ENCODE peak calls at places on chromosome 12, in nine cellular contexts. One of them, this sample, is unnamed.

GRCh38 chr12:46264057-46264456 is 4.8 kb downstream of the SLC38A1 start:
- DNase-seq in coronary artery: no peak
- DNase-seq in PC-9: peak
- DNase-seq in endodermal cell: no peak
- DNase-seq in thoracic aorta: no peak
- DNase-seq in lower lobe of right lung: no peak
- DNase-seq in hepatocyte: no peak
- DNase-seq in breast epithelium: no peak
- DNase-seq in GM23338: no peak
- DNase-seq in this sample: peak

GRCh38 chr12:122133192-122133950 is 40.6 kb downstream of the IL31 start:
- DNase-seq in coronary artery: no peak
- DNase-seq in endodermal cell: peak
- DNase-seq in thoracic aorta: no peak
- DNase-seq in hepatocyte: no peak
- DNase-seq in PC-9: no peak
- DNase-seq in GM23338: peak
- DNase-seq in breast epithelium: no peak
- DNase-seq in lower lobe of right lung: no peak
- DNase-seq in this sample: no peak

GRCh38 chr12:4169522-4169921 is 104.0 kb upstream of the CCND2 start:
- DNase-seq in lower lobe of right lung: no peak
- DNase-seq in hepatocyte: no peak
- DNase-seq in PC-9: no peak
- DNase-seq in coronary artery: no peak
- DNase-seq in thoracic aorta: no peak
- DNase-seq in breast epithelium: no peak
- DNase-seq in endodermal cell: peak
- DNase-seq in GM23338: no peak
- DNase-seq in this sample: no peak

GRCh38 chr12:132218915-132219314 is 74.7 kb downstream of the NOC4L start:
- DNase-seq in GM23338: peak
- DNase-seq in coronary artery: no peak
- DNase-seq in PC-9: no peak
- DNase-seq in lower lobe of right lung: no peak
- DNase-seq in breast epithelium: no peak
- DNase-seq in hepatocyte: no peak
- DNase-seq in thoracic aorta: no peak
- DNase-seq in endodermal cell: peak
- DNase-seq in this sample: no peak

GRCh38 chr12:5442251-5443006 is 10.5 kb downstream of the NTF3 start:
- DNase-seq in coronary artery: no peak
- DNase-seq in PC-9: peak
- DNase-seq in breast epithelium: no peak
- DNase-seq in hepatocyte: peak
- DNase-seq in thoracic aorta: no peak
- DNase-seq in GM23338: peak
- DNase-seq in lower lobe of right lung: no peak
- DNase-seq in endodermal cell: peak
- DNase-seq in this sample: peak

GRCh38 chr12:57452937-57453509 is 2.1 kb upstream of the INHBE start:
- DNase-seq in endodermal cell: peak
- DNase-seq in GM23338: peak
- DNase-seq in hepatocyte: peak
- DNase-seq in thoracic aorta: no peak
- DNase-seq in coronary artery: no peak
- DNase-seq in lower lobe of right lung: peak
- DNase-seq in PC-9: peak
- DNase-seq in breast epithelium: peak
- DNase-seq in this sample: peak

GRCh38 chr12:58415716-58416115 is 474.3 kb downstream of the ATP23 start:
- DNase-seq in endodermal cell: no peak
- DNase-seq in breast epithelium: no peak
- DNase-seq in thoracic aorta: no peak
- DNase-seq in lower lobe of right lung: no peak
- DNase-seq in PC-9: no peak
- DNase-seq in coronary artery: no peak
- DNase-seq in GM23338: no peak
- DNase-seq in hepatocyte: no peak
- DNase-seq in this sample: no peak

GRCh38 chr12:1919284-1919683 is 832 bp upstream of the CACNA2D4 start:
- DNase-seq in GM23338: no peak
- DNase-seq in hepatocyte: peak
- DNase-seq in thoracic aorta: no peak
- DNase-seq in coronary artery: no peak
- DNase-seq in lower lobe of right lung: no peak
- DNase-seq in PC-9: no peak
- DNase-seq in endodermal cell: peak
- DNase-seq in breast epithelium: no peak
- DNase-seq in this sample: no peak

GRCh38 chr12:6964605-6965025 is 5.8 kb downstream of the PHB2 start:
- DNase-seq in hepatocyte: no peak
- DNase-seq in endodermal cell: no peak
- DNase-seq in breast epithelium: no peak
- DNase-seq in lower lobe of right lung: no peak
- DNase-seq in PC-9: no peak
- DNase-seq in thoracic aorta: no peak
- DNase-seq in coronary artery: peak
- DNase-seq in GM23338: no peak
- DNase-seq in this sample: no peak

GRCh38 chr12:47904647-47905312 is at the start of gene VDR:
- DNase-seq in GM23338: peak
- DNase-seq in thoracic aorta: no peak
- DNase-seq in PC-9: peak
- DNase-seq in coronary artery: peak
- DNase-seq in hepatocyte: peak
- DNase-seq in endodermal cell: peak
- DNase-seq in lower lobe of right lung: peak
- DNase-seq in breast epithelium: peak
- DNase-seq in this sample: peak

GRCh38 chr12:15528666-15529065 is 206.4 kb downstream of the PTPRO start:
- DNase-seq in GM23338: no peak
- DNase-seq in lower lobe of right lung: no peak
- DNase-seq in breast epithelium: no peak
- DNase-seq in hepatocyte: no peak
- DNase-seq in thoracic aorta: no peak
- DNase-seq in coronary artery: no peak
- DNase-seq in endodermal cell: no peak
- DNase-seq in PC-9: no peak
- DNase-seq in this sample: no peak

GRCh38 chr12:63802012-63802608 is 22.4 kb downstream of the RXYLT1 start:
- DNase-seq in lower lobe of right lung: no peak
- DNase-seq in coronary artery: no peak
- DNase-seq in endodermal cell: no peak
- DNase-seq in breast epithelium: no peak
- DNase-seq in hepatocyte: peak
- DNase-seq in PC-9: no peak
- DNase-seq in GM23338: peak
- DNase-seq in thoracic aorta: no peak
- DNase-seq in this sample: peak

GRCh38 chr12:92146497-92146828 is 817 bp upstream of the BTG1 start:
- DNase-seq in thoracic aorta: no peak
- DNase-seq in PC-9: no peak
- DNase-seq in coronary artery: no peak
- DNase-seq in hepatocyte: no peak
- DNase-seq in breast epithelium: no peak
- DNase-seq in endodermal cell: no peak
- DNase-seq in GM23338: no peak
- DNase-seq in lower lobe of right lung: no peak
- DNase-seq in this sample: peak

GRCh38 chr12:77837876-77838291 is 7.2 kb downstream of the NAV3 start:
- DNase-seq in breast epithelium: no peak
- DNase-seq in GM23338: no peak
- DNase-seq in lower lobe of right lung: no peak
- DNase-seq in hepatocyte: no peak
- DNase-seq in thoracic aorta: no peak
- DNase-seq in PC-9: no peak
- DNase-seq in coronary artery: no peak
- DNase-seq in endodermal cell: no peak
- DNase-seq in this sample: peak

DNA sequence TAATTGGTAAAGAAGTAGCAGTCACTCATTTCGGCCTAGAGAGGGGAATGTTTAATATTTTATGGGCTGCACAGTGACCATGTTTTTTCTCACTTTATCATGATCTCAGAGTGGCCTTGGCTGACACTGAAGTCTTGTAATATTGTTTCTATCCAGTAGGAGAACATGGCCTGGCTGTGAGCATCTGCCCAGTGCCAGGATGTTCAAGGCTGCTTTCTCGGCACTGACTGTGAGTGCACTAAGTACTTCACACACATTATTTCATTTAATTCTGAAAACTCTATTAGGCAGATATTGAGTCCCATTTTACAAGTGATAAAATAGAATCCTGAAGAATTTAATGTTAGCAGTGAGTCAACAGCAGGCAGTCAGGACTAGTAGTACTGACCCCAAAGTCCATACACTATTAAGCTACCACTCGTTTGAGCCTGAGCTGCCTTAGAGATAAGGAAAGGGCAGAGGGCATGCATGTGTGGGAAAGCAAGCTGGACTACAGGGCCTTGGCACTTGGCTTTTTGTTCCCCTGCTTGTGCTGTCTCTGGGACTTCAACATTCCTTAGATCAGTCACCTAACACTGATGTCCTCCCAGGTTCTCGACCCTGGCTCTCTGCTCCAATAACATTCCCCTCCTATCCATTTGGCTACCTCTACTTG is 42.2 kb upstream of the APPL2 start:
- DNase-seq in coronary artery: no peak
- DNase-seq in thoracic aorta: no peak
- DNase-seq in breast epithelium: no peak
- DNase-seq in GM23338: peak
- DNase-seq in lower lobe of right lung: no peak
- DNase-seq in hepatocyte: peak
- DNase-seq in PC-9: no peak
- DNase-seq in endodermal cell: no peak
- DNase-seq in this sample: peak
- TF ChIP-seq CTCF in coronary artery: no peak
- TF ChIP-seq CTCF in thoracic aorta: peak
- TF ChIP-seq CTCF in breast epithelium: no peak
- TF ChIP-seq CTCF in GM23338: no peak
- TF ChIP-seq CTCF in lower lobe of right lung: no peak
- TF ChIP-seq CTCF in hepatocyte: no peak
- TF ChIP-seq CTCF in PC-9: no peak
- TF ChIP-seq CTCF in endodermal cell: peak
- TF ChIP-seq CTCF in this sample: peak

GRCh38 chr12:96193725-96194571 is at the start of gene ELK3:
- DNase-seq in PC-9: peak
- DNase-seq in thoracic aorta: no peak
- DNase-seq in endodermal cell: peak
- DNase-seq in breast epithelium: no peak
- DNase-seq in hepatocyte: peak
- DNase-seq in coronary artery: peak
- DNase-seq in GM23338: peak
- DNase-seq in lower lobe of right lung: peak
- DNase-seq in this sample: peak
- H3K4me3 ChIP-seq in PC-9: peak
- H3K4me3 ChIP-seq in thoracic aorta: peak
- H3K4me3 ChIP-seq in endodermal cell: peak
- H3K4me3 ChIP-seq in breast epithelium: peak
- H3K4me3 ChIP-seq in hepatocyte: peak
- H3K4me3 ChIP-seq in coronary artery: peak
- H3K4me3 ChIP-seq in GM23338: peak
- H3K4me3 ChIP-seq in lower lobe of right lung: peak
- H3K4me3 ChIP-seq in this sample: peak

DNA sequence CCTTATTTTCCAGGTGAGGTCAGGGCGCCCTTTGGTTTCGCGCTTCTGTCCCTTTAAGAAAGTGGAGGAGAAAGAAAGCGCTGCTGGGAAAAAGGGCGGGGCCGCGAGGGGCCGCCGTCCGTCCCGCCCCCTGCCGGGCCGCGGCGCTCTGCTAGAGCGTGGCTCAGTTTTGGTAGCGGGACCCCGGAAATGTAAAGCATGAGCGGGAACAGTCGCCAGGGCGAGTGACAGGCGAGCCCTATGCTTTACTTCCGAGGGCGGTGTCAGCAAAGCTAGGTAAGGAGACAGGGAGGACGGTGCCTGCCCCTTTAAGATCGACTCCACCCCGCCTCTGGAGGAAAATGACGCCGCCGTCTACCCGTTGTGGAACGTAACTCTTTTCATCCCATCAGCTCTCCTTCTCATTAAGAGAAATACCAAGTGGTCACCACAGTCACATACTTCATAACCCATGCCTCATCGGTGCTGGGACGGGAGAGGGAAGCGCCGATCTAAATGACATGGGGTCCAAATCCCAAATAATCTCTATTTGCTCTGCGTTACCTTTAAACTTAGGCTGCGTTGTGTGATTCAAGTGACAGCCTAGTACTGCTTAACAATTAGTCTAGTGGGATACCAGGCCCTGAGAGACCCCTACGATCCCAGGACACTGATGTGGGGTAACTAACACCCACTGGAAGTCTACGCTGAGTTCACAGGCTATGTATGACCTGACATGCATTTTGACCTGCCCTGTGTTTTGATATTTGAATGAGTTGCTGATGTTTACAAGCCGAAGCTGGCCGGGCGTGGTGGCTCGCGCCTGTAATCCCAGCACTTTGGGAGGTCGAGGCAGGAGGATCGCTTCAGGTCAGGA is at the start of gene ETFBKMT:
- DNase-seq in PC-9: peak
- DNase-seq in thoracic aorta: peak
- DNase-seq in hepatocyte: peak
- DNase-seq in GM23338: peak
- DNase-seq in endodermal cell: peak
- DNase-seq in breast epithelium: peak
- DNase-seq in coronary artery: peak
- DNase-seq in lower lobe of right lung: peak
- DNase-seq in this sample: peak
- TF ChIP-seq CTCF in PC-9: peak
- TF ChIP-seq CTCF in thoracic aorta: peak
- TF ChIP-seq CTCF in hepatocyte: peak
- TF ChIP-seq CTCF in GM23338: peak
- TF ChIP-seq CTCF in endodermal cell: peak
- TF ChIP-seq CTCF in breast epithelium: peak
- TF ChIP-seq CTCF in coronary artery: no peak
- TF ChIP-seq CTCF in lower lobe of right lung: peak
- TF ChIP-seq CTCF in this sample: peak

DNA sequence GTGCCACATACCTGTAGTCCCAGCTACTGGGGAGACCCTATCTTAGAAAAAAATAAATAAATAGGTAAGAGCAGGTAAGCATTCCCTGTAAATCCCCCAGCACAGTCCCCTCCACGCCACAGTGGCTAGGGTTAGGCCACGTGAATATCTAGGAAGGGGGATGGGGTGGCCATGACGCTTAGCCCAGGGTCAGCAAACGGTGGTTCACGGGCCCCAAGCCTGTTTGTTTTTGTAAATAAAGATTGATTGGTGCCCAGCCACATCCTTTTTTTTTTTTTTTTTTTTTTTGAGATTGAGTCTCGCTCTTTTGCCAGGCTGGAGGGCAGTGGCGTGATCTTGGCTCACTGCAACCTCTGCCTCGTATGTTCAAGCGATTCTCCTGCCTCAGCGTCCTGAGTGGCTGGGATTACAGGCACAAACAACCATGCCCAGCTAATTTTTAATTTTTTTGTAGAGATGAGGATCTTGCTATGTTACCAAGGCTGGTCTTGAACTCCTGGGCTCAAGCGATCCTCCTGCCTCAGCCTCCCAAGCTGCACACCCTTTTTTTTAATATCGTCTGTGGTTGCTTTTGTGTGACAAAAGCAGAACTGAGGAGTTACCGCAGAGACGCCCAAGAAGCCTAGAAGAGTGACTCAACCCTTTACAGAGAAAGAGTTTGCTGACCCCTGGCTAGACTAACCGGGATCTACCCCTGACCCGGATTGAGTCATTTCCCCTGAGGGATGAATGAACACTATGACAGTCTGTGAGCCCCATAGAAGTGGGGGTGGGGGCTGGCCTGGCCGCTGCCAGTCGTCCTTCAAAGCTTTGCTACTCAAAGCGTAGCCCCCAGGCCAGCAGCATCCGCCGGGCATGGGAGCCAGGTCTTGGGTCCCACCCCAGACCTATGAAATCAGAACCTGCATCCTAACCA is 113.7 kb upstream of the NCOR2 start:
- DNase-seq in lower lobe of right lung: peak
- DNase-seq in endodermal cell: peak
- DNase-seq in GM23338: peak
- DNase-seq in thoracic aorta: peak
- DNase-seq in PC-9: peak
- DNase-seq in hepatocyte: peak
- DNase-seq in coronary artery: no peak
- DNase-seq in breast epithelium: no peak
- DNase-seq in this sample: peak
- H3K4me3 ChIP-seq in lower lobe of right lung: no peak
- H3K4me3 ChIP-seq in endodermal cell: no peak
- H3K4me3 ChIP-seq in GM23338: no peak
- H3K4me3 ChIP-seq in thoracic aorta: peak
- H3K4me3 ChIP-seq in PC-9: no peak
- H3K4me3 ChIP-seq in hepatocyte: no peak
- H3K4me3 ChIP-seq in coronary artery: no peak
- H3K4me3 ChIP-seq in breast epithelium: no peak
- H3K4me3 ChIP-seq in this sample: no peak

This sample was measured in fibroblast of pulmonary artery.